ENCODE peak calls at places on chromosomes 16 and 17, in eight cellular contexts. C is uterus, E is HAP-1, W is PC-9, N is stomach, R is HepG2, O is Caco-2, S is spleen. M is an unnamed sample. For H3K4me1 and H3K27me3, the result is how much of the 10 kb centered on the place peaks cover.

GRCh38 chr17:78355045-78355641 is 4.7 kb downstream of the SOCS3 start:
- DNase-seq in W (no peak), N (no peak), S (no peak), R (peak), C (no peak), O (no peak), E (no peak), M (no peak)

GRCh38 chr17:39235555-39236221 is 9.9 kb upstream of the STAC2 start:
- DNase-seq in R (peak), O (peak), C (no peak), E (peak), W (no peak), S (peak), N (no peak), M (no peak)

GRCh38 chr17:47785538-47786123 is 36.0 kb downstream of the OSBPL7 start:
- DNase-seq in O (peak), R (peak), S (no peak), E (peak), C (no peak), W (no peak), N (no peak), M (no peak)

GRCh38 chr17:27654654-27655524 is 23.9 kb downstream of the LGALS9 start:
- DNase-seq in O (peak), R (peak), S (peak), W (peak), E (peak), C (peak), N (peak), M (peak)

GRCh38 chr17:77312786-77313599 is 172.2 kb downstream of the SEC14L1 start:
- DNase-seq in S (peak), E (no peak), N (peak), W (no peak), O (peak), R (peak), C (peak), M (no peak)

GRCh38 chr17:68981288-68981687 is 26.1 kb upstream of the ABCA8 start:
- DNase-seq in S (no peak), R (peak), O (no peak), N (peak), E (no peak), W (peak), C (peak), M (peak)

GRCh38 chr17:66200685-66201092 is 8.8 kb upstream of the CEP112 start:
- DNase-seq in O (peak), S (no peak), N (peak), W (peak), C (no peak), R (peak), E (peak), M (peak)

GRCh38 chr17:78576389-78577112 is 645 bp downstream of the DNAH17 start:
- DNase-seq in O (no peak), N (no peak), C (no peak), R (no peak), S (no peak), E (no peak), W (no peak), M (no peak)

GRCh38 chr17:17126131-17127110 is 79.7 kb downstream of the PLD6 start:
- DNase-seq in E (no peak), R (no peak), O (no peak), C (no peak), S (peak), N (no peak), W (no peak), M (no peak)

GRCh38 chr16:70407811-70408274 is 31.1 kb downstream of the ST3GAL2 start:
- DNase-seq in C (no peak), W (no peak), E (no peak), S (no peak), O (no peak), N (no peak), R (no peak), M (no peak)
- H3K4me1 ChIP-seq in C (under half), W (under half), E (under half), S (half or more), O (under half), N (under half), R (under half), M (under half)

DNA sequence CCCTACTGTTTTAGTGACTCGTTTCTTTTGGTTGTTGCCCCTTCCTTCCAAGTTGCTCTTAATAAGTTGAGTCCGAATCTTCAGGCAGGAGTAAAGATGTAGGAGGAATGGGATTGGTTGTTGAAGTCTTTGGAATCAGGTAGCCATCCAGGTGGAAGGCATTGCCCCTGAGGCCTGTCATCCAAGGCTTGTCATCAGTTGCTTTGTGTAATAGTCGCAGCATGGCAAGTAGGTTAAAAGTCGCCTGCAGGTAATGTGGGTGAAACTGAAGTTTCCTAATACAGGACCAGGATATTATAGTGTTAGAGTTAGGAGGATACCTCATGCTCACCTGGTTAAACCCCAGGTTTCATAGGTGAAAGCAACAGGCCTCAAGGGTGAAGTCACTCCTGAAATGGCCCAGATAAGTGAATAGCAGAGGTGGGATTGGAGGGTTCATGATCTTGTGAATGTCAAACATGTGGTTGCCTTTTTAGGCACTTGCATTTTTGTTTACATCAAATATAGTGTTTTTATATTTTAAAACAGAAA is 934 bp downstream of the PCTP start:
- DNase-seq in S (no peak), E (no peak), R (no peak), N (no peak), W (no peak), O (no peak), C (no peak), M (no peak)
- H3K4me3 ChIP-seq in S (peak), E (peak), R (peak), N (peak), W (peak), O (peak), C (peak), M (peak)

GRCh38 chr17:73972901-73973300 is 230.6 kb upstream of the RPL38 start:
- DNase-seq in E (no peak), S (peak), O (no peak), W (no peak), C (no peak), N (no peak), R (no peak), M (no peak)
- H3K27me3 ChIP-seq in E (under half), S (under half), O (under half), W (half or more), C (under half), N (under half), R (under half), M (under half)

GRCh38 chr17:81246679-81247338 is 7.7 kb downstream of the NDUFAF8 start:
- DNase-seq in E (no peak), W (no peak), S (peak), C (no peak), N (no peak), R (no peak), O (no peak), M (no peak)

GRCh38 chr17:81247339-81247990 is 8.3 kb downstream of the NDUFAF8 start:
- DNase-seq in R (no peak), C (no peak), S (peak), O (no peak), W (no peak), E (no peak), N (no peak), M (no peak)

GRCh38 chr17:81245024-81245664 is 6.0 kb downstream of the NDUFAF8 start:
- DNase-seq in S (peak), R (no peak), O (no peak), E (no peak), N (no peak), W (no peak), C (no peak), M (no peak)

GRCh38 chr17:81245665-81246342 is 6.7 kb downstream of the NDUFAF8 start:
- DNase-seq in O (no peak), W (no peak), S (peak), N (no peak), R (no peak), C (no peak), E (no peak), M (no peak)

DNA sequence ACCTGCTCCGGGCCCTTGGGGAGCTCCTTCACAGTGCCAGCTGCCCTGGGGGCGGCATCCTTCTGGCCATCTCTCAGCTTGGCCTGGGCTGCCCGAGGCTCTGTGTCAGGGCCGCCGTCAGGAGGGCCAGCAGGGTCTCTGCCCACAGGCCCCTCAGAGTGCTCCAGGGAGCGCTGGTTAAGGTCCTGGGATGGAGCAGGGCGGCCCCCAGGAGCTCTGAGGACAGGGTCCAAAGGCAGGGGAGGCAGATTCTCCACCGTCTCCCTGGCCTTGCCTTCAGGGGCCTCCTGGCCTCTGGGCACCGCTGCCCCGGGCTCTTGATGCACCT is 7.2 kb downstream of the NDUFAF8 start:
- DNase-seq in W (no peak), N (no peak), C (no peak), E (no peak), O (no peak), S (no peak), R (no peak), M (no peak)
- H3K4me1 ChIP-seq in W (under half), N (under half), C (under half), E (under half), O (under half), S (under half), R (under half), M (under half)

GRCh38 chr17:61338874-61339478 is 60.7 kb upstream of the TBX2 start:
- DNase-seq in N (no peak), W (no peak), O (no peak), E (no peak), S (no peak), C (no peak), R (peak), M (no peak)
- H3K4me3 ChIP-seq in N (no peak), W (no peak), O (no peak), E (no peak), S (no peak), C (no peak), R (no peak), M (no peak)

GRCh38 chr16:803751-804075 is 3.2 kb upstream of the GNG13 start:
- DNase-seq in W (no peak), R (no peak), O (no peak), E (no peak), S (no peak), N (no peak), C (no peak), M (no peak)
- H3K27me3 ChIP-seq in W (under half), R (under half), O (under half), E (under half), S (under half), N (under half), C (under half), M (under half)